ENCODE peak calls at places on chromosomes 2 and 18, in nine cellular contexts. D, Q, C, S, N, R, I, Z and A are unnamed samples.

GRCh38 chr18:76098728-76099514 is 396.1 kb downstream of the ZNF516 start:
- DNase-seq in D (no peak), Q (no peak), C (no peak), S (no peak), N (no peak), R (no peak), I (no peak), Z (no peak), A (no peak)

GRCh38 chr2:185689906-185690539 is 48.6 kb upstream of the FSIP2 start:
- DNase-seq in D (no peak), Q (peak; percentile 20), C (no peak), S (no peak), N (no peak), R (no peak), I (no peak), Z (peak; percentile 58), A (peak; percentile 12)

GRCh38 chr2:132475615-132476014 is 59.0 kb downstream of the GPR39 start:
- DNase-seq in D (no peak), Q (no peak), C (no peak), S (no peak), N (no peak), R (no peak), I (no peak), Z (no peak), A (no peak)

GRCh38 chr18:69787825-69788547 is 159.7 kb downstream of the CD226 start:
- DNase-seq in D (no peak), Q (peak; percentile 10), C (no peak), S (peak; percentile 60), N (no peak), R (peak; percentile 67), I (no peak), Z (peak; percentile 92), A (peak; percentile 38)

GRCh38 chr2:111919362-111919761 is 21.0 kb downstream of the MERTK start:
- DNase-seq in D (peak; percentile 28), Q (no peak), C (no peak), S (no peak), N (peak; percentile 37), R (peak; percentile 56), I (no peak), Z (no peak), A (no peak)

GRCh38 chr2:174035981-174036742 is 71.0 kb upstream of the SP3 start:
- DNase-seq in D (no peak), Q (no peak), C (no peak), S (no peak), N (peak; percentile 79), R (no peak), I (no peak), Z (peak; percentile 55), A (no peak)

GRCh38 chr2:229910147-229910831 is 11.5 kb downstream of the TRIP12 start:
- DNase-seq in D (no peak), Q (no peak), C (no peak), S (no peak), N (no peak), R (no peak), I (no peak), Z (no peak), A (no peak)

GRCh38 chr2:101310591-101311389 is 2.3 kb upstream of the RNF149 start:
- DNase-seq in D (no peak), Q (no peak), C (no peak), S (no peak), N (no peak), R (no peak), I (no peak), Z (no peak), A (no peak)

GRCh38 chr2:240472078-240472790 is 36.8 kb downstream of the GPC1 start:
- DNase-seq in D (peak; percentile 10), Q (no peak), C (no peak), S (no peak), N (no peak), R (no peak), I (peak; percentile 15), Z (no peak), A (no peak)

GRCh38 chr2:99674031-99674430 is 184.2 kb upstream of the REV1 start:
- DNase-seq in D (no peak), Q (no peak), C (no peak), S (no peak), N (no peak), R (no peak), I (no peak), Z (no peak), A (no peak)

GRCh38 chr18:48142353-48142752 is 211.9 kb upstream of the SMAD2 start:
- DNase-seq in D (no peak), Q (no peak), C (no peak), S (no peak), N (no peak), R (no peak), I (no peak), Z (no peak), A (no peak)

GRCh38 chr2:120947327-120947726 is 211.7 kb downstream of the GLI2 start:
- DNase-seq in D (no peak), Q (no peak), C (no peak), S (no peak), N (no peak), R (no peak), I (no peak), Z (no peak), A (no peak)

GRCh38 chr2:177731384-177731783 is 338.8 kb downstream of the AGPS start:
- DNase-seq in D (peak; percentile 58), Q (no peak), C (no peak), S (peak; percentile 50), N (no peak), R (no peak), I (no peak), Z (no peak), A (no peak)

DNA sequence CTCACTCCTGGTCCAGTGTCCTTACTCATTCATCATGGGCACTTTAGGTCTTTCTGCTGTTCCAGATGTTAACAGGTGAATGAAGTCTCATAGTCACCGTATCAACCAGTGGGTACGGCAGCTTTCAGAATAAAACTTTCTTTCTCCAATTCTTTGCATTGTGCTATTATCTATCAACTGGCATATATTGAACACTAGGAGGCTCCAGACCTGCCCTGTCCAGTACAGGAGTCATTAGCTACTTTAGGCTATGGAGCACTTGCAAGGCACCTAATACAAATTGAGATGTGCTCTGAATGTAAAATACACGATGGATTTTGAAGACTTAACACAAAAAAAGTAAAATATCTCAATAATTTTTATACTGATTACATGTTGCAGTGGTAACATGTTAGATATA is 43.2 kb upstream of the NEB start:
- DNase-seq in D (no peak), Q (peak; percentile 19), C (no peak), S (no peak), N (no peak), R (peak; percentile 32), I (no peak), Z (no peak), A (no peak)
- TF ChIP-seq CTCF in D (no peak), Q (no peak), C (no peak), S (peak; percentile 24), N (peak; percentile 33), R (peak; percentile 41), I (peak; percentile 15), Z (no peak), A (no peak)

GRCh38 chr2:162092008-162092390 is 18.0 kb upstream of the DPP4 start:
- DNase-seq in D (no peak), Q (no peak), C (no peak), S (no peak), N (no peak), R (no peak), I (no peak), Z (no peak), A (no peak)

GRCh38 chr2:162092656-162093556 is 18.9 kb upstream of the DPP4 start:
- DNase-seq in D (no peak), Q (peak; percentile 20), C (no peak), S (no peak), N (no peak), R (no peak), I (no peak), Z (peak; percentile 97), A (peak; percentile 55)

GRCh38 chr2:162086904-162087303 is 12.9 kb upstream of the DPP4 start:
- DNase-seq in D (no peak), Q (no peak), C (no peak), S (no peak), N (no peak), R (no peak), I (no peak), Z (peak; percentile 78), A (no peak)

GRCh38 chr2:162090109-162090508 is 16.1 kb upstream of the DPP4 start:
- DNase-seq in D (no peak), Q (no peak), C (no peak), S (no peak), N (no peak), R (no peak), I (no peak), Z (peak; percentile 55), A (no peak)

GRCh38 chr2:162091325-162092007 is 17.5 kb upstream of the DPP4 start:
- DNase-seq in D (peak; percentile 58), Q (peak; percentile 33), C (no peak), S (no peak), N (no peak), R (peak; percentile 81), I (no peak), Z (peak; percentile 57), A (no peak)
- TF ChIP-seq CTCF in D (no peak), Q (peak; percentile 10), C (peak; percentile 34), S (peak; percentile 28), N (no peak), R (peak; percentile 70), I (no peak), Z (no peak), A (no peak)

DNA sequence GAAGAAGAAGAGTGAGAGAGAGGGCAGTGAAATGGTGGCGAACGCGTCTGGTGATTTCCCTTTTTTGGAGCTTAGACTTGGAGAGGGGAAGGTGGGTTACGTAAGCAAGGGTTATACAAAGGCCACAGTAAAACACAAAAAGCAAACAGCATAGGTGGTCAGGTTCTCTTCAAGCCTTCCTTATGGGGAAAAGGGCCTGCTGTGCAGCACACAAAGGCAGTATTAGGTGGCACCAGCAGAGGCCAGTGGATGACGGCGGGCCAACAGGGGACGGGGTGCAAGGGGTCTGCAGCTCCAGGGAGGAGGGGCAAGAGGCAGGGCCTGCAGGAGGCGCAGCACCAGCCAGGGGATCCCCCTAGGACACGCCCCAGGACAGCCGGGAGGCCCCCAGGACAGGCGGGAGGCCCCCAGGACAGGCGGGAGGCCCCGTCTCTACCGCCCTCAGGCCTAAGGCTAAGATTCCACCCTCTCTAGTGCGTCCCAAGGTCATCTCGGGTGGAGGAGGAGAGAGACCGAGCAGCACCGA is 32.6 kb upstream of the NPC1 start:
- DNase-seq in D (peak; percentile 70), Q (peak; percentile 55), C (no peak), S (no peak), N (no peak), R (peak; percentile 65), I (peak; percentile 57), Z (no peak), A (no peak)
- TF ChIP-seq CTCF in D (no peak), Q (no peak), C (no peak), S (no peak), N (no peak), R (peak; percentile 40), I (no peak), Z (peak; percentile 20), A (peak; percentile 19)

GRCh38 chr2:171547256-171547655 is 25.0 kb downstream of the CYBRD1 start:
- DNase-seq in D (no peak), Q (no peak), C (no peak), S (no peak), N (no peak), R (no peak), I (no peak), Z (no peak), A (no peak)

GRCh38 chr2:171545086-171545485 is 22.8 kb downstream of the CYBRD1 start:
- DNase-seq in D (no peak), Q (no peak), C (no peak), S (no peak), N (no peak), R (no peak), I (no peak), Z (no peak), A (no peak)

GRCh38 chr2:171540437-171540836 is 18.2 kb downstream of the CYBRD1 start:
- DNase-seq in D (no peak), Q (no peak), C (no peak), S (no peak), N (no peak), R (no peak), I (no peak), Z (no peak), A (no peak)

GRCh38 chr2:171541202-171541884 is 19.1 kb downstream of the CYBRD1 start:
- DNase-seq in D (peak; percentile 64), Q (peak; percentile 52), C (no peak), S (peak; percentile 17), N (peak; percentile 63), R (no peak), I (no peak), Z (no peak), A (no peak)
- TF ChIP-seq CTCF in D (peak; percentile 57), Q (peak; percentile 45), C (no peak), S (peak; percentile 50), N (peak; percentile 89), R (peak; percentile 44), I (peak; percentile 25), Z (peak; percentile 42), A (peak; percentile 55)